ENCODE peak calls at places on chromosomes 7 and 10, in ten cellular contexts. Y is GM23248, J is pancreas, E is BE2C, W is ascending aorta, T is MM.1S, S is Caco-2, K is GM12878, I is heart left ventricle, P is psoas muscle. U is an unnamed sample. For H3K9me3, the result is how much of the 10 kb centered on the place peaks cover.

GRCh38 chr7:154832557-154833138 is 170.3 kb downstream of the PAXIP1 start:
- DNase-seq in Y (no peak), J (no peak), E (peak), W (no peak), T (no peak), S (peak), K (no peak), I (no peak), P (no peak), U (no peak)

GRCh38 chr10:128712661-128713060 is 586.4 kb upstream of the MKI67 start:
- DNase-seq in Y (no peak), J (no peak), E (no peak), W (no peak), T (no peak), S (no peak), K (no peak), I (no peak), P (no peak), U (no peak)

GRCh38 chr10:44716470-44716869 is 194.7 kb upstream of the TMEM72 start:
- DNase-seq in Y (no peak), J (no peak), E (no peak), W (no peak), T (no peak), S (no peak), K (no peak), I (no peak), P (no peak), U (no peak)

GRCh38 chr10:47333532-47333931 is 11.3 kb downstream of the GDF2 start:
- DNase-seq in Y (no peak), J (no peak), E (no peak), W (peak), T (no peak), S (peak), K (no peak), I (no peak), P (peak), U (no peak)

GRCh38 chr10:94292448-94293118 is 70.2 kb downstream of the NOC3L start:
- DNase-seq in Y (peak), J (no peak), E (no peak), W (no peak), T (no peak), S (no peak), K (no peak), I (peak), P (peak), U (no peak)

GRCh38 chr10:78802866-78803265 is 265.9 kb upstream of the ZMIZ1 start:
- DNase-seq in Y (peak), J (no peak), E (peak), W (peak), T (no peak), S (no peak), K (no peak), I (peak), P (peak), U (peak)

GRCh38 chr7:32164341-32164996 is 94.3 kb upstream of the PDE1C start:
- DNase-seq in Y (peak), J (no peak), E (no peak), W (no peak), T (peak), S (peak), K (no peak), I (peak), P (no peak), U (no peak)

GRCh38 chr7:42843209-42843800 is 68.6 kb downstream of the C7orf25 start:
- DNase-seq in Y (peak), J (peak), E (peak), W (no peak), T (peak), S (peak), K (no peak), I (peak), P (peak), U (peak)

GRCh38 chr10:47312663-47312995 is 9.6 kb upstream of the GDF2 start:
- DNase-seq in Y (no peak), J (no peak), E (no peak), W (no peak), T (no peak), S (no peak), K (no peak), I (no peak), P (no peak), U (no peak)

GRCh38 chr10:13839430-13839986 is 252.7 kb downstream of the PRPF18 start:
- DNase-seq in Y (peak), J (no peak), E (no peak), W (peak), T (no peak), S (no peak), K (no peak), I (peak), P (peak), U (no peak)

GRCh38 chr7:127816354-127817190 is 164.6 kb downstream of the SND1 start:
- DNase-seq in Y (no peak), J (no peak), E (no peak), W (no peak), T (no peak), S (no peak), K (no peak), I (no peak), P (no peak), U (peak)

GRCh38 chr10:23055424-23056191 is 39.8 kb upstream of the MSRB2 start:
- DNase-seq in Y (no peak), J (no peak), E (no peak), W (no peak), T (no peak), S (no peak), K (no peak), I (no peak), P (no peak), U (no peak)

GRCh38 chr10:30422296-30422695 is 11.7 kb upstream of the MAP3K8 start:
- DNase-seq in Y (no peak), J (no peak), E (no peak), W (no peak), T (no peak), S (no peak), K (no peak), I (no peak), P (no peak), U (no peak)

GRCh38 chr7:127347567-127348246 is 44.8 kb downstream of the ZNF800 start:
- DNase-seq in Y (peak), J (peak), E (peak), W (peak), T (peak), S (peak), K (no peak), I (peak), P (peak), U (peak)

GRCh38 chr7:49386792-49387191 is 386.6 kb upstream of the VWC2 start:
- DNase-seq in Y (no peak), J (no peak), E (no peak), W (no peak), T (no peak), S (no peak), K (no peak), I (no peak), P (no peak), U (no peak)

GRCh38 chr7:53111061-53111460 is 75.6 kb downstream of the POM121L12 start:
- DNase-seq in Y (no peak), J (no peak), E (no peak), W (no peak), T (no peak), S (no peak), K (no peak), I (no peak), P (no peak), U (no peak)

GRCh38 chr7:44541-44896 is 147.9 kb upstream of the FAM20C start:
- DNase-seq in Y (no peak), J (peak), E (no peak), W (no peak), T (no peak), S (peak), K (no peak), I (no peak), P (peak), U (no peak)

GRCh38 chr7:85135931-85136330 is 50.9 kb downstream of the SEMA3D start:
- DNase-seq in Y (peak), J (no peak), E (no peak), W (no peak), T (no peak), S (no peak), K (no peak), I (no peak), P (no peak), U (no peak)

GRCh38 chr7:63040966-63041610 is 957.6 kb upstream of the ZNF722 start:
- DNase-seq in Y (no peak), J (no peak), E (no peak), W (no peak), T (no peak), S (no peak), K (no peak), I (no peak), P (no peak), U (no peak)

GRCh38 chr7:63040336-63040735 is 958.3 kb upstream of the ZNF722 start:
- DNase-seq in Y (no peak), J (no peak), E (no peak), W (no peak), T (no peak), S (no peak), K (no peak), I (no peak), P (no peak), U (no peak)

GRCh38 chr7:63037242-63037641 is 961.4 kb upstream of the ZNF722 start:
- DNase-seq in Y (no peak), J (no peak), E (no peak), W (no peak), T (no peak), S (no peak), K (no peak), I (no peak), P (no peak), U (no peak)

GRCh38 chr7:63039882-63040281 is 958.8 kb upstream of the ZNF722 start:
- DNase-seq in Y (no peak), J (no peak), E (no peak), W (no peak), T (no peak), S (no peak), K (no peak), I (no peak), P (no peak), U (no peak)

GRCh38 chr7:63038987-63039386 is 959.7 kb upstream of the ZNF722 start:
- DNase-seq in Y (no peak), J (no peak), E (no peak), W (no peak), T (no peak), S (no peak), K (no peak), I (no peak), P (no peak), U (no peak)
- H3K9me3 ChIP-seq in Y (under half), J (under half), E (under half), W (under half), T (under half), S (under half), K (under half), I (under half), P (under half), U (under half)

DNA sequence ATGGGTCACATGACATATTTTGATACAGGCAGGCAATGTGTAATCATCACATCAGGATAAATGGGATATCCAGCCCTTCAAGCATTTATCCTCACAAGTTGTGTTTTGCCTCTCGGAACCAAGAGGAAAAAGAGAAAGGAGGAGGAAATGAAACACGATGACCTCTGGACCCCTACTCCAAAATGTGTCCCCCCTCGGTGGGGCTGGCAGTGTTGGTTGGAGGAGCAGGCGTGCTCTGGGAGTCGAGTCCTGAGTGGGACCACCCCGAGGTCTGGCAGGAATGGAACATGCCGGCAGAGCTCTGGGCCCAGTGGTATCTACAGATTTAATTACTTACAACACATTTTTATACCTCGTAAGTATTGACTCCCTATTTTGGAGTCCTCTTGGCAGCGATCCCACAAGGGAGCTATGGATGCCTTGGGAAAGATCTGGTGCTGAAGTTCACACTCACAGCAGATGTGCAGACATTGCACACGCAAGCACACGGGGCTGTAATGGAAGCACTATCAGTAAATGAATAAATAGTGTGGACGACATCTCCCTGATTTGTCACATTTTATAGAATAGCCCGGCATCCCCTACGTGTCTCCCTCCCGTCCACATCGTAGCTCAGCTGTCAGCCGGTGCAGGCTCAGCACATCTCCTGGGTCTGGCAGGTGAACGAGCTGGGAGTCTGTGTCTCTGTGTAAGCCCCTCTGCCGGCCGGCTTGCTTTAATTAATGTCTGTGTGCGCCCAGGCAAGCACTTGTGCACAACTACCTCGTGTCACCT is 603.0 kb downstream of the LRMDA start:
- DNase-seq in Y (peak), J (no peak), E (peak), W (no peak), T (no peak), S (no peak), K (no peak), I (no peak), P (no peak), U (no peak)
- H3K4me3 ChIP-seq in Y (no peak), J (no peak), E (peak), W (peak), T (no peak), S (no peak), K (no peak), I (no peak), P (no peak), U (no peak)

DNA sequence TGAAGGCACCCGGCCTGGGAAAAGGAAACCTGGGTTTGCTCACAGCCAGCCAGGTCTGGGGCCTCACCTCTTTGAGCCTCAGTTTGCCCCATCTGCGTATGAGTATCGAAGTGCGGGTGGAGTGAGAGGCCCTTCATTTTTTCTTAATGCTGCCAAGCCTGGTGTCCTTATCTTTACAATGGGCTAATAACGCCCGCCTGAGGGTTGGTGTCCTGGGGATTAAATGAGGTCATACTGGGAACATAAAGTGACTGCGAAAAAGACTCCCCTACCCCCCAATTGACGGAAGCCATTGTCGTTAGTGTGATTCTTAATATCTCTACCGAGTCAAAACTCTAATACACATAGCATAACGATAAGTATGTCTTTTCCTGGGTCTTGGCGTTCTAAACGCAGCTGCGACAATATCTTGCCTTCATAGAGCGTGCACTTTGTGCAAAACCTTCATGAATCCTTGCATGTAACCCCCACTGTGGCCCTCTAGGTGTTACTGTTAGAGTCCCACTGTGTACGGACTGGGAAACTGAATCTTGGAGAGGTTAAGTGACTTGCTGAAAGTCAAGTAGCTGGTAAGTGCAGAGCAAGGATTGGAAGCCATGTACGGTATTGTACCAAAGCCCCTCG is 11.4 kb upstream of the GRB10 start:
- DNase-seq in Y (no peak), J (no peak), E (no peak), W (no peak), T (no peak), S (no peak), K (no peak), I (no peak), P (no peak), U (no peak)
- H3K9me3 ChIP-seq in Y (under half), J (under half), E (under half), W (under half), T (under half), S (under half), K (under half), I (under half), P (under half), U (under half)

GRCh38 chr7:76364198-76364584 is 5.4 kb upstream of the YWHAG start:
- DNase-seq in Y (peak), J (no peak), E (no peak), W (no peak), T (no peak), S (no peak), K (no peak), I (peak), P (no peak), U (no peak)
- H3K4me3 ChIP-seq in Y (peak), J (no peak), E (no peak), W (no peak), T (peak), S (no peak), K (no peak), I (no peak), P (no peak), U (no peak)

GRCh38 chr10:133455196-133455595 is 1.5 kb downstream of the SCART1 start:
- DNase-seq in Y (no peak), J (no peak), E (no peak), W (no peak), T (no peak), S (no peak), K (no peak), I (no peak), P (no peak), U (peak)
- H3K9me3 ChIP-seq in Y (under half), J (under half), E (under half), W (under half), T (under half), S (under half), K (under half), I (under half), P (under half), U (under half)

DNA sequence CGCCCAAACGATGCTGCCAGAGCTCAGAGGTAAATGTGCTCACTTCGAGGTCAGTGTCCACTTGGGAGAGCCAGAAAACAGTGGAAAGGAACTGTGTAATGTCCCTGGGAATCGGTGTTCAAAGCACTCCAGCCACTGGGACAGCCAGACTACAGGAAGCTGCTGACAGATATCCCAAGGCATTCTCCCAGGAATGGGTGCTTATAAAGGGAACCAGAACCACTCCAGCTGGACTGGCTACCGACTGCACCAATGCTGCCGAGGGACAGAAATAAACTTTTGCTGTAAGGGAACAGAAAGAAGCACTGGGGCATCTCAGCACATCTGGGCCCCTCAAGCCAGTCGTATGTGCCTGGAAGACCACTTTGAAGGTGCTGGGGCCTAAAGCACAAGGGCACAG is 76.7 kb downstream of the ATXN7L1 start:
- DNase-seq in Y (peak), J (no peak), E (no peak), W (no peak), T (no peak), S (no peak), K (no peak), I (peak), P (no peak), U (no peak)
- H3K4me3 ChIP-seq in Y (no peak), J (no peak), E (no peak), W (no peak), T (no peak), S (no peak), K (no peak), I (no peak), P (no peak), U (no peak)

GRCh38 chr7:157555308-157555707 is 218.5 kb downstream of the DNAJB6 start:
- DNase-seq in Y (no peak), J (no peak), E (no peak), W (peak), T (no peak), S (peak), K (no peak), I (peak), P (no peak), U (no peak)
- H3K9me3 ChIP-seq in Y (under half), J (under half), E (under half), W (under half), T (under half), S (under half), K (under half), I (under half), P (under half), U (under half)

DNA sequence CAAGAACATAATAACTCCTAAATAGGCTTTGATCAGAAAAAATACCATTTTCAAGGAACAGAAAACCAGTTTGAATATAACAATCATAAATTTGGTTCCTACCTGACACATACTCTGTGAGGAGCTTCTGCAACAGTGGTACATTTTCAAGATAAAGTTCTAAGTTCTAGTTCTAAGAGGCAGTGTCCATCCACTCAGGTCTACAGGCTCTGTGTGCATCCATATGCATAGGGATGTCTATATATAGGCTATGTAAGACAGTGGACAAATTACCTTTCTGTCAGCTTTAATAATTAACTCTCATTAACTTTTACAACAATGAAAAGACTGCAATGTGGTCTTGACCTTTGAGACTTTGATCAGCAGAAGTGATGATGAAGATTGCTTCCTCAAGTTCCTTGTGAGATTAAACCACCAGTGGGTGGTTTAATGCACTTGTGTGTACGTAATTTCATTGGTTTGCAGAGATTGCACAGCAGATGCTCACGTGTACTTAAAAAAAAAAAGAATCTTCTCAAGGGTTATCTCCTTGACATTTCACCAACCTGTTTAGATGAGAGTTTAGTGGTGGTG is at the start of gene SLC26A3:
- DNase-seq in Y (no peak), J (no peak), E (no peak), W (no peak), T (no peak), S (no peak), K (no peak), I (no peak), P (no peak), U (no peak)
- H3K4me3 ChIP-seq in Y (no peak), J (no peak), E (no peak), W (no peak), T (no peak), S (no peak), K (no peak), I (no peak), P (no peak), U (no peak)